ENCODE peak calls at places on chromosomes 4 and X, in six cellular contexts. P is Right ventricle myocardium superior; G is HS-5; S is activated CD8-positive, alpha-beta memory T cell treated with anti-CD3 and anti-CD28 coated beads for 24 hours; O is left ventricle myocardium inferior; C is effector memory CD8-positive, alpha-beta T cell. A is an unnamed sample.

GRCh38 chr4:839675-840443 is 13.9 kb upstream of the CPLX1 start:
- DNase-seq in P (no peak), G (no peak), S (no peak), O (no peak), C (no peak), A (no peak)

GRCh38 chrX:104987063-104987462 is 233.4 kb downstream of the TEX13A start:
- DNase-seq in P (no peak), G (peak), S (no peak), O (no peak), C (no peak), A (no peak)

GRCh38 chr4:158155656-158156356 is 17.0 kb downstream of the GASK1B start:
- DNase-seq in P (no peak), G (no peak), S (no peak), O (no peak), C (no peak), A (no peak)

GRCh38 chrX:134547047-134547679 is 87.2 kb downstream of the HPRT1 start:
- DNase-seq in P (no peak), G (no peak), S (no peak), O (no peak), C (no peak), A (no peak)

GRCh38 chr4:7557447-7557846 is 122.7 kb upstream of the PSAPL1 start:
- DNase-seq in P (no peak), G (peak), S (no peak), O (no peak), C (no peak), A (no peak)

GRCh38 chrX:71609095-71609750 is 9.1 kb downstream of the CXCR3 start:
- DNase-seq in P (no peak), G (no peak), S (no peak), O (no peak), C (no peak), A (no peak)

GRCh38 chrX:70174754-70175153 is 2.5 kb upstream of the DGAT2L6 start:
- DNase-seq in P (no peak), G (no peak), S (no peak), O (no peak), C (no peak), A (no peak)

GRCh38 chr4:2805712-2806391 is 13.0 kb downstream of the SH3BP2 start:
- DNase-seq in P (peak), G (no peak), S (no peak), O (peak), C (no peak), A (no peak)

GRCh38 chrX:49910344-49910743 is 12.1 kb upstream of the CLCN5 start:
- DNase-seq in P (no peak), G (no peak), S (no peak), O (no peak), C (no peak), A (no peak)

GRCh38 chrX:15356444-15356843 is 21.1 kb upstream of the PIGA start:
- DNase-seq in P (no peak), G (no peak), S (no peak), O (no peak), C (no peak), A (no peak)

GRCh38 chr4:75995727-75996126 is 5.0 kb upstream of the SDAD1 start:
- DNase-seq in P (no peak), G (no peak), S (peak), O (no peak), C (peak), A (no peak)

A was measured in HuH-7.